ENCODE peak calls at places on chromosomes 7 and 10, in five cellular contexts. B is adrenal gland, M is AG04450, D is activated T-helper 1 cell treated with Interleukin-2 at 50 U/mL for 16 hours, E is HL-60. L is an unnamed sample.

GRCh38 chr7:157208758-157209413 is 70.2 kb downstream of the UBE3C start:
- DNase-seq in B (no peak), M (no peak), D (no peak), E (no peak), L (no peak)

GRCh38 chr7:95628831-95629439 is 32.6 kb upstream of the PDK4 start:
- DNase-seq in B (no peak), M (no peak), D (no peak), E (no peak), L (no peak)

GRCh38 chr7:142303650-142304049 is 45.8 kb upstream of the PRSS58 start:
- DNase-seq in B (no peak), M (no peak), D (no peak), E (no peak), L (no peak)

GRCh38 chr10:34254596-34254995 is 560.5 kb downstream of the PARD3 start:
- DNase-seq in B (no peak), M (no peak), D (no peak), E (no peak), L (no peak)

GRCh38 chr10:3635697-3636096 is 149.3 kb downstream of the KLF6 start:
- DNase-seq in B (no peak), M (no peak), D (no peak), E (no peak), L (no peak)

GRCh38 chr7:78134256-78134655 is 335.7 kb downstream of the PHTF2 start:
- DNase-seq in B (no peak), M (peak), D (no peak), E (no peak), L (no peak)

GRCh38 chr7:87152897-87153641 is 816 bp downstream of the DMTF1 start:
- DNase-seq in B (peak), M (no peak), D (no peak), E (no peak), L (no peak)

GRCh38 chr10:97686301-97686961 is 610 bp downstream of the AVPI1 start:
- DNase-seq in B (no peak), M (no peak), D (no peak), E (no peak), L (no peak)

GRCh38 chr7:63014792-63015191 is 983.9 kb upstream of the ZNF722 start:
- DNase-seq in B (no peak), M (no peak), D (no peak), E (no peak), L (no peak)

GRCh38 chr10:71383972-71384687 is 12.6 kb upstream of the CDH23 start:
- DNase-seq in B (peak), M (no peak), D (peak), E (peak), L (no peak)

GRCh38 chr10:132787253-132788179 is 1.6 kb upstream of the NKX6-2 start:
- DNase-seq in B (no peak), M (no peak), D (no peak), E (no peak), L (no peak)

GRCh38 chr7:22782616-22783232 is 39.9 kb downstream of the TOMM7 start:
- DNase-seq in B (peak), M (no peak), D (peak), E (peak), L (no peak)

GRCh38 chr7:102991077-102991539 is 78.3 kb downstream of the LRRC17 start:
- DNase-seq in B (no peak), M (no peak), D (no peak), E (no peak), L (no peak)

GRCh38 chr10:59283456-59284082 is 78.8 kb downstream of the FAM13C start:
- DNase-seq in B (no peak), M (no peak), D (no peak), E (no peak), L (no peak)

GRCh38 chr10:118595064-118595420 is 406 bp downstream of the PRLHR start:
- DNase-seq in B (no peak), M (no peak), D (no peak), E (no peak), L (no peak)

GRCh38 chr10:103800789-103801540 is 54.4 kb downstream of the SH3PXD2A start:
- DNase-seq in B (no peak), M (no peak), D (peak), E (no peak), L (no peak)

GRCh38 chr7:137943132-137943551 is 58.7 kb downstream of the CREB3L2 start:
- DNase-seq in B (peak), M (peak), D (no peak), E (no peak), L (no peak)

GRCh38 chr7:32043688-32044087 is 26.5 kb downstream of the PDE1C start:
- DNase-seq in B (no peak), M (peak), D (no peak), E (no peak), L (no peak)

GRCh38 chr7:103879411-103879810 is 110.0 kb downstream of the RELN start:
- DNase-seq in B (no peak), M (no peak), D (no peak), E (no peak), L (no peak)

GRCh38 chr10:69449841-69450240 is 1.4 kb upstream of the TSPAN15 start:
- DNase-seq in B (peak), M (no peak), D (no peak), E (no peak), L (no peak)

GRCh38 chr7:70458195-70458695 is 673.7 kb upstream of the GALNT17 start:
- DNase-seq in B (peak), M (no peak), D (no peak), E (no peak), L (no peak)

GRCh38 chr7:130695840-130696239 is 9.5 kb upstream of the TSGA13 start:
- DNase-seq in B (no peak), M (no peak), D (no peak), E (no peak), L (no peak)

GRCh38 chr7:44973610-44974401 is 5.0 kb downstream of the MYO1G start:
- DNase-seq in B (peak), M (no peak), D (no peak), E (no peak), L (no peak)

GRCh38 chr10:71647526-71648354 is 71.8 kb downstream of the C10orf105 start:
- DNase-seq in B (no peak), M (no peak), D (no peak), E (no peak), L (no peak)

GRCh38 chr7:38964921-38965320 is 12.8 kb upstream of the POU6F2 start:
- DNase-seq in B (no peak), M (no peak), D (no peak), E (no peak), L (no peak)

GRCh38 chr10:110151871-110152270 is 55.5 kb upstream of the MXI1 start:
- DNase-seq in B (no peak), M (no peak), D (no peak), E (no peak), L (no peak)

GRCh38 chr7:22443370-22444180 is 56.4 kb downstream of the STEAP1B start:
- DNase-seq in B (no peak), M (no peak), D (no peak), E (no peak), L (no peak)

GRCh38 chr7:1694981-1695511 is 25.0 kb downstream of the ELFN1 start:
- DNase-seq in B (peak), M (no peak), D (no peak), E (no peak), L (no peak)

GRCh38 chr7:82527831-82528230 is 84.3 kb upstream of the CACNA2D1 start:
- DNase-seq in B (no peak), M (no peak), D (no peak), E (no peak), L (no peak)

L was measured in vagina.